ENCODE peak calls at places on chromosomes 6 and 20, in ten cellular contexts. D is GM12865; V is CD8-positive, alpha-beta T cell; U is MM.1S; H is dorsolateral prefrontal cortex; Y is esophagus squamous epithelium; F is GM10248; Q is adrenal gland; J is body of pancreas; N is activated B cell treated with CpG ODN at 0.5 μM for 24 hours. S is an unnamed sample.

GRCh38 chr6:44966449-44967091 is 361.6 kb upstream of the RUNX2 start:
- DNase-seq in J (no peak), V (no peak), F (no peak), Q (peak; percentile 29), H (no peak), U (no peak), Y (no peak), D (no peak), N (no peak), S (no peak)

GRCh38 chr6:96394727-96395126 is 126.9 kb upstream of the UFL1 start:
- DNase-seq in H (no peak), Y (no peak), N (no peak), U (peak; percentile 27), Q (peak; percentile 35), D (peak; percentile 20), V (no peak), J (no peak), F (no peak), S (peak; percentile 6)

GRCh38 chr6:10558575-10558974 is 37.4 kb downstream of the GCNT2 start:
- DNase-seq in H (no peak), Q (no peak), U (no peak), Y (no peak), F (no peak), V (no peak), J (no peak), N (no peak), D (no peak), S (no peak)

GRCh38 chr6:111803384-111803783 is 69.9 kb downstream of the FYN start:
- DNase-seq in D (no peak), U (peak; percentile 50), N (no peak), H (no peak), F (no peak), Y (no peak), J (no peak), Q (no peak), V (no peak), S (no peak)

GRCh38 chr20:21615617-21616080 is 89.8 kb upstream of the PAX1 start:
- DNase-seq in Q (peak; percentile 85), V (peak; percentile 44), F (peak; percentile 66), J (peak; percentile 55), U (peak; percentile 69), Y (no peak), N (no peak), H (peak; percentile 88), D (peak; percentile 67), S (peak; percentile 70)

GRCh38 chr6:92201618-92202017 is 1217.7 kb downstream of the EPHA7 start:
- DNase-seq in V (no peak), D (no peak), N (no peak), Q (no peak), U (no peak), J (no peak), Y (no peak), F (no peak), H (no peak), S (no peak)

GRCh38 chr20:61806995-61807394 is 258.7 kb downstream of the TAF4 start:
- DNase-seq in D (no peak), V (no peak), U (no peak), N (no peak), F (no peak), J (no peak), Y (no peak), Q (no peak), H (no peak), S (no peak)

GRCh38 chr20:63127700-63128364 is 88.1 kb downstream of the YTHDF1 start:
- DNase-seq in D (no peak), Y (no peak), U (no peak), Q (no peak), J (no peak), F (no peak), V (no peak), N (no peak), H (peak; percentile 6), S (no peak)

GRCh38 chr6:20604159-20604558 is 69.9 kb downstream of the CDKAL1 start:
- DNase-seq in J (no peak), V (no peak), H (no peak), Q (no peak), Y (no peak), F (no peak), N (no peak), U (no peak), D (no peak), S (no peak)

GRCh38 chr6:3125832-3126231 is 7.3 kb downstream of the BPHL start:
- DNase-seq in V (no peak), U (no peak), Y (no peak), Q (no peak), F (no peak), H (no peak), N (no peak), D (no peak), J (no peak), S (no peak)

GRCh38 chr6:164168595-164168994 is 754.1 kb downstream of the QKI start:
- DNase-seq in N (no peak), D (no peak), U (no peak), J (no peak), F (no peak), Y (no peak), V (no peak), H (no peak), Q (no peak), S (no peak)

GRCh38 chr6:112038756-112039430 is 15.0 kb upstream of the CCN6 start:
- DNase-seq in U (no peak), N (no peak), Q (no peak), H (no peak), Y (no peak), F (no peak), D (no peak), J (no peak), V (no peak), S (no peak)

GRCh38 chr6:12149944-12150510 is 137.9 kb downstream of the HIVEP1 start:
- DNase-seq in H (no peak), Y (no peak), U (no peak), N (no peak), D (no peak), F (no peak), Q (no peak), J (no peak), V (no peak), S (no peak)

GRCh38 chr6:165774903-165775608 is 112.0 kb upstream of the PDE10A start:
- DNase-seq in H (no peak), Q (peak; percentile 23), J (no peak), Y (no peak), U (no peak), N (no peak), D (peak; percentile 8), V (no peak), F (no peak), S (no peak)

GRCh38 chr20:29430531-29430930 is 1826.9 kb upstream of the DEFB115 start:
- DNase-seq in H (no peak), U (no peak), Q (no peak), Y (no peak), V (no peak), J (no peak), D (no peak), N (no peak), F (no peak), S (no peak)

GRCh38 chr20:29427201-29428060 is 1830.0 kb upstream of the DEFB115 start:
- DNase-seq in N (no peak), U (no peak), D (no peak), F (no peak), H (no peak), J (no peak), V (no peak), Y (no peak), Q (no peak), S (no peak)
- TF ChIP-seq CTCF in N (no peak), U (no peak), D (no peak), F (no peak), H (no peak), J (no peak), V (no peak), Y (no peak), Q (no peak), S (no peak)

GRCh38 chr6:26568601-26569432 is 27.9 kb upstream of the ABT1 start:
- DNase-seq in Y (no peak), F (peak; percentile 82), D (peak; percentile 97), H (peak; percentile 89), N (peak; percentile 98), U (peak; percentile 94), Q (peak; percentile 91), J (peak; percentile 91), V (peak; percentile 99), S (peak; percentile 82)
- TF ChIP-seq CTCF in Y (peak; percentile 11), F (peak; percentile 38), D (peak; percentile 40), H (no peak), N (no peak), U (peak; percentile 40), Q (no peak), J (peak; percentile 10), V (peak; percentile 34), S (peak; percentile 31)

GRCh38 chr6:28250747-28251146 is 1.3 kb downstream of the ZKSCAN4 start:
- DNase-seq in V (no peak), U (no peak), N (no peak), Y (no peak), D (no peak), J (no peak), Q (no peak), F (no peak), H (no peak), S (no peak)

GRCh38 chr6:28251648-28252506 is at the start of gene ZKSCAN4:
- DNase-seq in V (peak; percentile 85), U (peak; percentile 74), Y (no peak), D (peak; percentile 93), F (peak; percentile 83), N (peak; percentile 57), H (peak; percentile 70), J (peak; percentile 72), Q (peak; percentile 72), S (peak; percentile 84)

GRCh38 chr6:28245206-28245941 is 6.7 kb downstream of the ZKSCAN4 start:
- DNase-seq in H (no peak), Y (no peak), J (no peak), U (no peak), Q (no peak), D (no peak), F (no peak), N (no peak), V (no peak), S (no peak)

GRCh38 chr6:28252507-28252975 is 472 bp upstream of the ZKSCAN4 start:
- DNase-seq in F (peak; percentile 26), D (no peak), J (no peak), V (no peak), N (no peak), H (no peak), Q (no peak), Y (no peak), U (no peak), S (peak; percentile 30)

GRCh38 chr6:28248916-28249315 is 3.2 kb downstream of the ZKSCAN4 start:
- DNase-seq in U (no peak), Q (no peak), N (no peak), D (no peak), F (no peak), H (no peak), V (no peak), Y (no peak), J (no peak), S (no peak)
- TF ChIP-seq CTCF in U (no peak), Q (no peak), N (no peak), D (no peak), F (no peak), H (no peak), V (no peak), Y (no peak), J (no peak), S (no peak)

DNA sequence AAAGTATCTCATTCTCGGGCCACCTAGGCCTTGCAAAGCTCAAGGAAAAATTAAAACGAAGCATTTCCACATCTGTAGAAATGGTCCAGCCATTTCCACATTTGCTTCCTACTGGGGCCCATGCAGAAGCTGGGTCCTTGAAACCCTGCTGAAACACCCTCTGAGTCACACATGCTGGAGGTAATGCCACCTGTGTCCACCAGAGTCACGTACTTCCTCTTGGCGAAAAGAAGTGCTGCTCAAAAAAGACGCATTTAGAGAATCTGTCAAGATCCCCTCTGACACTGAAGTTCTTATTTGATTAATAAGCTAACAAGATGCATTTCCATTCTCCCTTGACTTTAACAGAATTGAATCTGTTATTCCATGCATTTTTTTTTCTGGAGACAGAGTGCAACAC is 423.2 kb downstream of the PREX1 start:
- DNase-seq in V (no peak), F (peak; percentile 28), U (no peak), H (no peak), J (no peak), Q (no peak), N (no peak), Y (no peak), D (peak; percentile 31), S (no peak)
- TF ChIP-seq CTCF in V (no peak), F (no peak), U (no peak), H (peak; percentile 10), J (peak; percentile 3), Q (no peak), N (no peak), Y (peak; percentile 45), D (peak; percentile 33), S (no peak)